ENCODE peak calls at places on chromosomes 2 and 18, in ten cellular contexts. P is HCT116, I is prostate gland, E is BJ, Y is psoas muscle, C is tibial nerve, V is astrocyte, F is neural progenitor cell, R is mammary epithelial cell, X is body of pancreas. Z is an unnamed sample. For H3K27me3, the result is how much of the 10 kb centered on the place peaks cover.

GRCh38 chr2:170716851-170717598 is 1.9 kb downstream of the SP5 start:
- DNase-seq in P (no peak), I (no peak), E (no peak), Y (peak), C (peak), V (no peak), F (peak), R (no peak), X (peak), Z (no peak)

GRCh38 chr18:70028734-70029133 is 81.1 kb upstream of the CD226 start:
- DNase-seq in P (no peak), I (no peak), E (no peak), Y (no peak), C (no peak), V (no peak), F (no peak), R (no peak), X (no peak), Z (no peak)

GRCh38 chr2:204021290-204022081 is 84.9 kb downstream of the ICOS start:
- DNase-seq in P (no peak), I (no peak), E (no peak), Y (no peak), C (no peak), V (peak), F (no peak), R (no peak), X (no peak), Z (no peak)

GRCh38 chr2:85736456-85737355 is 17.1 kb upstream of the ATOH8 start:
- DNase-seq in P (no peak), I (no peak), E (no peak), Y (no peak), C (no peak), V (no peak), F (no peak), R (no peak), X (no peak), Z (no peak)

GRCh38 chr2:190178066-190178722 is 115.7 kb upstream of the MSTN start:
- DNase-seq in P (no peak), I (no peak), E (no peak), Y (no peak), C (no peak), V (no peak), F (no peak), R (no peak), X (no peak), Z (no peak)

GRCh38 chr2:150387586-150388288 is 99.7 kb downstream of the RND3 start:
- DNase-seq in P (no peak), I (no peak), E (no peak), Y (no peak), C (no peak), V (peak), F (no peak), R (peak), X (no peak), Z (no peak)

GRCh38 chr2:149575277-149575676 is 12.3 kb downstream of the MMADHC start:
- DNase-seq in P (no peak), I (no peak), E (no peak), Y (no peak), C (no peak), V (no peak), F (no peak), R (no peak), X (no peak), Z (no peak)

GRCh38 chr2:234368861-234369261 is 128.0 kb downstream of the ARL4C start:
- DNase-seq in P (no peak), I (peak), E (peak), Y (no peak), C (peak), V (peak), F (peak), R (peak), X (no peak), Z (no peak)

GRCh38 chr2:113175101-113175628 is 1.4 kb downstream of the PSD4 start:
- DNase-seq in P (no peak), I (no peak), E (no peak), Y (no peak), C (no peak), V (no peak), F (no peak), R (no peak), X (no peak), Z (no peak)

GRCh38 chr18:55343396-55344073 is 244.5 kb downstream of the TCF4 start:
- DNase-seq in P (no peak), I (no peak), E (no peak), Y (no peak), C (no peak), V (peak), F (no peak), R (peak), X (no peak), Z (no peak)
- TF ChIP-seq CTCF in P (peak), I (peak), E (peak), Y (peak), C (peak), V (peak), F (peak), R (peak), X (peak), Z (peak)

GRCh38 chr2:72144746-72145657 is 2.7 kb downstream of the CYP26B1 start:
- DNase-seq in P (peak), I (peak), E (no peak), Y (peak), C (peak), V (no peak), F (peak), R (peak), X (peak), Z (no peak)

GRCh38 chr2:72143441-72144356 is 4.0 kb downstream of the CYP26B1 start:
- DNase-seq in P (no peak), I (peak), E (no peak), Y (peak), C (peak), V (no peak), F (peak), R (no peak), X (peak), Z (no peak)

GRCh38 chr2:72142743-72143440 is 4.8 kb downstream of the CYP26B1 start:
- DNase-seq in P (no peak), I (peak), E (no peak), Y (peak), C (peak), V (no peak), F (peak), R (no peak), X (peak), Z (no peak)

GRCh38 chr2:72145658-72146329 is 1.9 kb downstream of the CYP26B1 start:
- DNase-seq in P (no peak), I (no peak), E (no peak), Y (no peak), C (peak), V (no peak), F (no peak), R (no peak), X (peak), Z (no peak)

DNA sequence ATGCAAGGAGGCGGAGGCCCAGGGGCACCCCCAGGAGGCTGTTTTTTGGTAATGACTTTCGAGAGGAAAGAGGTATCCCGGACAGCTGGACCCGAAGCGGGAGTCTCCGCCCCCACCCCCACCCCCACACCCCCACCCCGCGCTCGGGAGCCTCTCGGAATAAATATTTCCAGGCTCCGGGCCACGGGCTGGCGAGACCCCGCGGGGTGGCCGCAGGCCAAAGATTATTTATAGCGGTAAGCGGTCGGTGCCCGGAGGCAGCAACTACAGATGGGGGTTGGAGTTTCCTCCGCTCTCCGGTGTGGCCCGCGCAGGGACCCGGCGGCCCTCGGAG is 3.3 kb downstream of the CYP26B1 start:
- DNase-seq in P (no peak), I (no peak), E (no peak), Y (peak), C (no peak), V (no peak), F (no peak), R (no peak), X (no peak), Z (no peak)
- H3K4me3 ChIP-seq in P (peak), I (peak), E (peak), Y (peak), C (peak), V (peak), F (peak), R (peak), X (no peak), Z (peak)

DNA sequence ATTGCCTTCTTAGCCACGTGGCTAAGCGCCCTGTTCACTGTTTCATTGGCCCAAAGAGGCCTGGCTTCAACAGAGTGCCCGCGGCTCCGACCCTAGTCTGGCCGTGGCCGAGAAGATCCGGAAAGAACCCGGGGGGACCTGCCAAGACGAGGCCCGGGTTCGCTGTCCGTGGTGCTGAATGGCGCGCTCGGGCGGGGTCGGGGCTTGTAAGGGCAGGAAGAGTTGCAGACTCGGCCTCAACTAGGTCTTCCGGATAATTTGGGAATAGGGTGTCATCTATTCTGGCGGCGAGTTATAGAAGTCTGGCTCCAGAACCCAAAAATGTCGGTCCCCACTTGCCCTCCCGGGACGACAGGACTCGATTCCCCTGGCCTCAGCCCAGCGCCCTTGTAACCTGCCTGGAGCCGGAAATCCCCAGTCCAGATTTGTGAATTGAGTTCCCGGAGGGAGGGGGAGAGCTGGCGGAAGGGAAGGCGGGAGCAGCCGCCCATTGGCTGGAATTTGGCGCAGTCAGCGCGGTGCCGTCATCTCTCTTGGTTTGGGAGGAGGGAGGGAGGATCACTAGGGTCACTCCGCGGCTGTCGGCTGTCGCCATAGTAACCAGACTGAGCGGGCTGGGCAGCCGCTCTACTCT is 3.5 kb downstream of the CDK5R2 start:
- DNase-seq in P (peak), I (peak), E (no peak), Y (peak), C (no peak), V (peak), F (peak), R (peak), X (peak), Z (peak)
- H3K27me3 ChIP-seq in P (under half), I (under half), E (under half), Y (half or more), C (under half), V (under half), F (half or more), R (under half), X (under half), Z (half or more)

GRCh38 chr2:126972272-126972626 is 73.6 kb downstream of the TEX51 start:
- DNase-seq in P (no peak), I (no peak), E (no peak), Y (no peak), C (no peak), V (no peak), F (no peak), R (no peak), X (no peak), Z (no peak)
- TF ChIP-seq CTCF in P (peak), I (no peak), E (no peak), Y (no peak), C (no peak), V (no peak), F (no peak), R (no peak), X (no peak), Z (no peak)

DNA sequence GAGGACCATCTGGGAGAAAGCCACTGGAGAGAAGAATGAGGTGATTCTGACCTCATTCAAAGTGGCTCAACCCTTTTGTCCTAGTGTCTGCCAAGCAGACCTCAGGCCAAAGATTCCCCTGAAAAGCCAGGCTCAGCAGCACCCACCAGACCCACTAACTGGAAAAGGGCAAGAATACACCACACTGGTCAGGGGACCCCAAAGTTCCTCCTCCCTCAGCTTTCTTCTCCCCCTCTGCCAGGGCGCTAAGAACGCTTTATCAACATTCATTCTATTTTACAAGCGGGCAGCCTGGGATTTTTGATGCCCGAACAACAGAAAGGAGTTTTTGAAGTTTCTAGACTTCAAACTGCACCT is 7.3 kb downstream of the PAX3 start:
- DNase-seq in P (no peak), I (no peak), E (no peak), Y (no peak), C (no peak), V (no peak), F (no peak), R (no peak), X (no peak), Z (no peak)
- H3K4me3 ChIP-seq in P (no peak), I (no peak), E (peak), Y (peak), C (no peak), V (peak), F (peak), R (no peak), X (no peak), Z (no peak)

GRCh38 chr2:56177420-56178220 is 6.2 kb upstream of the CCDC85A start:
- DNase-seq in P (no peak), I (no peak), E (no peak), Y (no peak), C (no peak), V (no peak), F (no peak), R (no peak), X (no peak), Z (no peak)
- H3K27me3 ChIP-seq in P (under half), I (under half), E (under half), Y (under half), C (under half), V (under half), F (half or more), R (under half), X (under half), Z (under half)

DNA sequence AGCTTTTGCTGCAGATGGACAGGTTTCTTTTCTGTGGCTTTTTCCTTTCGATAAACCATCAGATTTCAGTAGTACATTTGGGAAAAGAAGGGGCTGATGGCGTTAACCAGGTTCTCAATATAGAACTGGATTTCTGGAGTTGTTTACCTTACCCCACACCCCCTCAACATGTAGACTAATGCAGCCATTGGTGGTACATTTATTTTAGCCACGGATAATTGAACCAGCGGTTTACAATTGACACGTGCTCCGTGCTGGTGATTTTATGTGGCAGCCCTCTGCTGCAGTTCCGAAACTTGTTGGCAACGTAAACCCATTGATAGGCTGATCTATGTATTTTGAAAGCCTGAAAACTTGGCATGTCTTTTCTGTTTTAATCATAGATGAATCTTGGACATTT is 5.4 kb downstream of the SOX11 start:
- DNase-seq in P (no peak), I (no peak), E (no peak), Y (no peak), C (no peak), V (peak), F (peak), R (no peak), X (no peak), Z (no peak)
- TF ChIP-seq CTCF in P (no peak), I (no peak), E (no peak), Y (no peak), C (no peak), V (no peak), F (no peak), R (no peak), X (no peak), Z (no peak)